ENCODE peak calls at places on chromosome 15, in seven cellular contexts. V is T47D, J is GM12878, X is HepG2, F is SK-N-SH, H is K562, D is H1. B is an unnamed sample.

GRCh38 chr15:77070500-77071337 is at the start of gene TSPAN3:
- DNase-seq in V (peak; percentile 89), J (peak; percentile 54), D (peak; percentile 94), X (peak; percentile 83), F (peak; percentile 98), H (peak; percentile 96), B (peak; percentile 75)

GRCh38 chr15:101391981-101392566 is 97.0 kb upstream of the SNRPA1 start:
- DNase-seq in V (no peak), D (no peak), J (peak; percentile 2), H (no peak), X (no peak), F (no peak), B (no peak)

GRCh38 chr15:70439304-70439877 is 324.0 kb downstream of the UACA start:
- DNase-seq in X (no peak), V (no peak), H (peak; percentile 43), J (no peak), D (no peak), F (no peak), B (no peak)

GRCh38 chr15:42891569-42891968 is 29.0 kb downstream of the TTBK2 start:
- DNase-seq in D (no peak), F (no peak), X (no peak), H (no peak), V (no peak), J (no peak), B (no peak)

GRCh38 chr15:90419738-90420487 is 31.9 kb downstream of the IQGAP1 start:
- DNase-seq in J (peak; percentile 19), V (no peak), D (no peak), H (no peak), X (no peak), F (no peak), B (no peak)

GRCh38 chr15:94749848-94750617 is 518.7 kb downstream of the MCTP2 start:
- DNase-seq in F (no peak), J (no peak), V (no peak), H (no peak), X (no peak), D (no peak), B (no peak)

GRCh38 chr15:80567721-80568157 is 127.4 kb upstream of the ABHD17C start:
- DNase-seq in H (peak; percentile 53), F (peak; percentile 80), X (peak; percentile 72), D (no peak), J (no peak), V (peak; percentile 75), B (peak; percentile 72)

GRCh38 chr15:73956276-73957086 is 30.2 kb downstream of the LOXL1 start:
- DNase-seq in F (no peak), J (no peak), H (no peak), V (no peak), X (no peak), D (no peak), B (peak; percentile 79)

GRCh38 chr15:101446527-101447167 is 42.9 kb downstream of the PCSK6 start:
- DNase-seq in D (no peak), H (no peak), V (no peak), X (peak; percentile 84), J (no peak), F (no peak), B (no peak)

GRCh38 chr15:78035861-78036476 is 41.5 kb downstream of the TBC1D2B start:
- DNase-seq in V (no peak), F (no peak), J (no peak), X (peak; percentile 85), D (no peak), H (peak; percentile 34), B (no peak)

GRCh38 chr15:67892559-67893377 is 52.9 kb upstream of the RNU6-1 start:
- DNase-seq in H (no peak), D (no peak), X (no peak), J (no peak), F (no peak), V (no peak), B (no peak)

GRCh38 chr15:76398702-76399101 is 62.1 kb downstream of the ISL2 start:
- DNase-seq in J (no peak), F (no peak), V (no peak), H (no peak), D (no peak), X (no peak), B (no peak)

GRCh38 chr15:72339777-72340177 is 19.8 kb upstream of the CELF6 start:
- DNase-seq in V (no peak), X (peak; percentile 47), H (peak; percentile 22), F (peak; percentile 62), J (no peak), D (no peak), B (no peak)

GRCh38 chr15:67914537-67915373 is 74.9 kb upstream of the RNU6-1 start:
- DNase-seq in J (no peak), H (peak; percentile 59), D (peak; percentile 47), X (peak; percentile 65), F (no peak), V (no peak), B (no peak)

GRCh38 chr15:85558747-85559327 is 178.4 kb downstream of the AKAP13 start:
- DNase-seq in D (no peak), F (no peak), H (no peak), V (no peak), J (no peak), X (no peak), B (no peak)

GRCh38 chr15:53837263-53837662 is 77.8 kb upstream of the WDR72 start:
- DNase-seq in F (no peak), J (no peak), H (no peak), X (peak; percentile 63), D (no peak), V (no peak), B (no peak)

GRCh38 chr15:69820819-69821218 is 276.9 kb downstream of the TLE3 start:
- DNase-seq in D (peak; percentile 79), V (no peak), H (no peak), F (no peak), X (no peak), J (no peak), B (no peak)

GRCh38 chr15:74525946-74526345 is 15.1 kb upstream of the ARID3B start:
- DNase-seq in X (no peak), V (no peak), F (no peak), H (no peak), D (no peak), J (no peak), B (peak; percentile 72)

GRCh38 chr15:42498212-42499038 is 3.0 kb downstream of the SNAP23 start:
- DNase-seq in D (no peak), X (no peak), V (no peak), H (no peak), J (no peak), F (no peak), B (no peak)

GRCh38 chr15:99480223-99480810 is 85.5 kb upstream of the MEF2A start:
- DNase-seq in H (no peak), V (no peak), D (no peak), F (no peak), X (no peak), J (no peak), B (no peak)

GRCh38 chr15:47576921-47577474 is 140.3 kb upstream of the SEMA6D start:
- DNase-seq in H (no peak), J (no peak), F (no peak), X (no peak), D (no peak), V (no peak), B (no peak)

GRCh38 chr15:83833569-83833968 is 179.6 kb downstream of the ADAMTSL3 start:
- DNase-seq in F (no peak), H (no peak), J (no peak), D (no peak), X (no peak), V (no peak), B (no peak)

GRCh38 chr15:90209591-90209990 is 8.5 kb downstream of the SEMA4B start:
- DNase-seq in F (no peak), X (no peak), V (no peak), J (peak; percentile 57), D (no peak), H (no peak), B (no peak)

GRCh38 chr15:64009241-64009640 is 37.0 kb downstream of the DAPK2 start:
- DNase-seq in F (no peak), V (no peak), X (no peak), D (no peak), H (no peak), J (no peak), B (no peak)

GRCh38 chr15:100186366-100186765 is 155.4 kb downstream of the ADAMTS17 start:
- DNase-seq in H (no peak), D (no peak), F (no peak), X (no peak), V (no peak), J (no peak), B (no peak)

GRCh38 chr15:41161336-41161735 is 45.3 kb upstream of the INO80 start:
- DNase-seq in F (no peak), X (no peak), J (no peak), D (no peak), V (no peak), H (no peak), B (no peak)
- TF ChIP-seq JUND in F (no peak), X (no peak), J (no peak), D (no peak), V (no peak), H (no peak), B (no peak)

DNA sequence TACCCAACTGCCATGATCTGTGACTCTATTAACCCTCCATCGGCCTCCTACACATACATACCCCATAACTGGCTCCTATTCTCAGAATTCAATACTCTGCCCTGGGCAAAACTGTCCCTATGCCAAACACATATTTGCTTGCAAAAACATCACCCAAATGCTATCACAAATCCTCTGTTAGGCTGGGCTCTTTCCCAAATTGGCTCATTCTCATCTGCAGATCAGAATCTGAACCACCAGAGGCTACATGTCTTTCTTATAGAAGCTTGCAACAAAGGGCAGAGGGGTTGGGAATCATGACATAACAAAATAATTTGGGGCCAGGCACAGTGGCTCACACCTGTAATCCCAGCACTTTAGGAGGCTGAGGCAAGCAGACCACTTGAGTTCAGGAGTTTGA is 45.4 kb upstream of the GOLM2 start:
- DNase-seq in F (peak; percentile 48), D (no peak), V (no peak), J (no peak), X (no peak), H (no peak), B (no peak)
- TF ChIP-seq JUND in F (no peak), D (no peak), V (no peak), J (no peak), X (no peak), H (no peak), B (no peak)

GRCh38 chr15:34818531-34818930 is 23.2 kb upstream of the ACTC1 start:
- DNase-seq in J (no peak), F (no peak), X (no peak), V (no peak), D (no peak), H (no peak), B (no peak)
- TF ChIP-seq JUND in J (no peak), F (no peak), X (no peak), V (no peak), D (no peak), H (no peak), B (no peak)

DNA sequence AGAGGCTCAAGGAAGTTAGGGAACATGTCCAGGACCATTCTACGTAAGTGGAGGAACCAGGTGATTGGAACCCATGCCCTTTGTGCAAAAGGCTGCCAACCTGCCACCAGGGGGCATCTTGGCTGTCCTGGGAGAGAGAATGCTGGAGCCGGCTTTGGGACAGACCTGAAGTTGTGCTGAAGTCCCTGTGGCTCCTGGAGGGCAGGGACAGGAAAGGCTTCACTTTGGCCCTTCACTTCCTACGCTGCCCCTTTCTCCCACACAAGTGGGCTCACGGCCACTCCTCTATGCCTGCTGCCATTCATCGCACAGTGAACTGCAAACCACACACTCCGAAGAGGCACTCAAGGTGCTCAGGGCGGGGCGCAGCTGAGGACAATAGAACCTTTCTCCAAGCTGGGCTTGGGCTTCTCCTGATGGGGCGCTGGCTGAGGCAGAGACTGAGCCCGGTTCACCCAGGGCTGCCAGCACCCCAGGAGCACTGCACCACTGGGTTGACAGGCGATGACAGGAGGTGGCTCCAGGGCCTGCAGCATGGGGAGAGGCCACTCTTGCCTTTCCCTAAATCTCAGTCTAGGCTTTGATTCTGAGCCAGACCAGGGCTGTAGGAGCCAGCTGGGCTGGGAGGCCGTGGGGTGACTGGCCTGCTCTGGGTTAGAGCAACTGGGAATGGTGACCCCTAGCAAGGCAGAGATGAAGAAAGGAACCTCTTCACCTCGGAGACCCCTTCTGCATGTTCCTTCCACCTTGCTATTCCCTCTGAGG is 8.4 kb downstream of the SHF start:
- DNase-seq in V (no peak), F (peak; percentile 48), J (no peak), X (peak; percentile 48), D (peak; percentile 75), H (peak; percentile 47), B (peak; percentile 60)
- TF ChIP-seq JUND in V (no peak), F (no peak), J (no peak), X (no peak), D (no peak), H (no peak), B (no peak)